ENCODE peak calls at places on chromosomes 11 and 22, in four cellular contexts. H is adrenal gland, R is spleen, S is GM12891. M is an unnamed sample.

GRCh38 chr11:120167659-120168058 is 29.7 kb upstream of the TRIM29 start:
- DNase-seq in H (peak), R (no peak), S (no peak), M (no peak)

GRCh38 chr11:120337896-120338840 is 2.0 kb downstream of the ARHGEF12 start:
- DNase-seq in R (no peak), H (no peak), S (no peak), M (peak)

GRCh38 chr22:17158568-17159503 is at the start of gene HDHD5:
- DNase-seq in S (peak), R (peak), H (peak), M (peak)

GRCh38 chr22:27331526-27332281 is 469.9 kb downstream of the MN1 start:
- DNase-seq in H (no peak), R (no peak), S (no peak), M (peak)

GRCh38 chr11:80227915-80228314 is 787.1 kb upstream of the TENM4 start:
- DNase-seq in R (no peak), S (no peak), H (no peak), M (no peak)

GRCh38 chr22:45867118-45867905 is 109.7 kb downstream of the WNT7B start:
- DNase-seq in R (peak), S (no peak), H (peak), M (peak)

GRCh38 chr11:74773481-74773880 is 24.8 kb downstream of the RNF169 start:
- DNase-seq in R (no peak), H (no peak), S (no peak), M (no peak)

GRCh38 chr11:30172158-30172557 is 58.7 kb upstream of the FSHB start:
- DNase-seq in S (no peak), H (no peak), R (no peak), M (no peak)

GRCh38 chr11:120793150-120793549 is 230.8 kb upstream of the TBCEL start:
- DNase-seq in S (no peak), R (peak), H (no peak), M (no peak)

GRCh38 chr11:2387266-2387982 is 10.3 kb downstream of the CD81 start:
- DNase-seq in R (no peak), S (no peak), H (peak), M (no peak)

GRCh38 chr11:92941676-92942571 is 27.5 kb upstream of the MTNR1B start:
- DNase-seq in S (peak), R (no peak), H (no peak), M (peak)

GRCh38 chr11:79413258-79413657 is 27.6 kb downstream of the TENM4 start:
- DNase-seq in R (no peak), S (no peak), H (peak), M (no peak)

DNA sequence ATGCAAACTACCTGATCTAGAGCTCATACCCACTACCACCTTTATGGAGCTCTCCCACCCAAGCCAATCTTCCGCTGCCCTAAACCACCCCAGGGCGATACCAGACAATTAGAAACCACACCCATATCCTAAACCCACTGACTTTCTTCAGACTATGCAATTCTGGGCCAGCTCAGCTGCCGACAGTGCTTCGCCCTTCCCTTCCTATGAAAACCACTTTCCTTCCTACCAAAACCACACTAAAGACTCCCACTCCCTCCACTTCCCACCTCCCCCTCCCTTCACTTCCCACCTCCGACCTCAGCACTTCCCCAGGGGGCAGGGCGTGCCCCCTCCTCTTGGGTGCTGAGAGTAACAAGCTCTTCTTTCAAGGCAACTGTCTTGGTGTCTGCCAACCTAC is 25.1 kb downstream of the B3GAT1 start:
- DNase-seq in R (no peak), S (no peak), H (no peak), M (no peak)
- TF ChIP-seq POLR2A in R (no peak), S (no peak), H (no peak), M (no peak)

GRCh38 chr11:121870202-121871045 is 245.6 kb downstream of the BLID start:
- DNase-seq in S (no peak), H (no peak), R (no peak), M (no peak)
- TF ChIP-seq POLR2A in S (no peak), H (no peak), R (no peak), M (no peak)

GRCh38 chr22:26199665-26200064 is 30.4 kb downstream of the SEZ6L start:
- DNase-seq in R (no peak), S (no peak), H (no peak), M (no peak)

GRCh38 chr22:26197427-26197826 is 28.2 kb downstream of the SEZ6L start:
- DNase-seq in S (no peak), R (no peak), H (no peak), M (no peak)

GRCh38 chr22:26194877-26195276 is 25.6 kb downstream of the SEZ6L start:
- DNase-seq in R (no peak), S (no peak), H (no peak), M (no peak)

GRCh38 chr22:26196657-26197056 is 27.4 kb downstream of the SEZ6L start:
- DNase-seq in R (no peak), H (no peak), S (no peak), M (no peak)

GRCh38 chr22:26194313-26194712 is 25.1 kb downstream of the SEZ6L start:
- DNase-seq in S (no peak), R (no peak), H (no peak), M (no peak)
- TF ChIP-seq POLR2A in S (no peak), R (no peak), H (no peak), M (no peak)

DNA sequence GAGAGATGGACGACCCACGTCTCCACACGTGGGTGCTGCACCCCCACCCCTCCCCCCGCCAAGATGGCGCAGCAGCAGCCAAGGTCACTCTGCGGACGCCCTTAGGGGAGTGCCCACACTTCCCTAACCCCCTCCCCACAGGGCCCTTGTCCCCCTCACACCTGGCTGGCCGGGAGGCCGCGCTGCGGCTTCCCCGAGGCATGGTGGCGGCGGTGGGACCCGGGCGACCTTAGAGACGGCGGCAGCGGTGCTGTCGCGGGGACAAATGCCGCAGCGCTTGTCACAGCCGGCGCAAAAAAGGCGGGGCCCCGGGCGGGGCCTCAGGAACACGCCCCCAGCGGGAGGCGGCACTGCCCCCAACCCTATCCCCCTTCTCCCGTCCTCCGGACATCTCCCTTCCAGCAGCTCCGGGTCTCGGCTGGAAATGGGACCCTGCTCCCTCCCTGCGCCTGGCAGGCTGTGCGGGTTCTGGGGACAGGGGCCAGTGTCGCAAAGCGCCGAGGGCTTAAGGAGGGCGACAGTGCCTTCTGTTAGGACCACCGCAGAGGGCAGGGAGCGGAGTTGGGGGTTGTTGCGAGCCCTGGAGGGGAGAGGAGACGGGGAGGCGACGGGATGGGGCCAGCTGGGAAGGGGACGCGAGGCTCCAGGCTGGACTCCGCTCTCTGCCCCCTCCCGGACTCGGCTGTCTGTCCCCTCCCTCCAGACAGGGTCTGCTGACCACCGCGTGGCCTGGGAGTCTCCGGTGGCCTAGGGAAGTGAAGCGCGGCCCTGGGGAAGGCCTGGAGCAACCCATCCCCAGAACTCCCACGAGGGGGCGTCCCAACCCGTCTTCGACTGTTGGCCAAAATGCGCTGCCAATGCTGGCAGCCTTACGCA is at the start of gene CHCHD10:
- DNase-seq in S (peak), R (peak), H (peak), M (peak)
- TF ChIP-seq POLR2A in S (peak), R (no peak), H (peak), M (peak)

GRCh38 chr11:34308821-34309585 is 48.8 kb downstream of the ABTB2 start:
- DNase-seq in R (no peak), S (no peak), H (no peak), M (no peak)
- TF ChIP-seq POLR2A in R (no peak), S (no peak), H (no peak), M (no peak)

DNA sequence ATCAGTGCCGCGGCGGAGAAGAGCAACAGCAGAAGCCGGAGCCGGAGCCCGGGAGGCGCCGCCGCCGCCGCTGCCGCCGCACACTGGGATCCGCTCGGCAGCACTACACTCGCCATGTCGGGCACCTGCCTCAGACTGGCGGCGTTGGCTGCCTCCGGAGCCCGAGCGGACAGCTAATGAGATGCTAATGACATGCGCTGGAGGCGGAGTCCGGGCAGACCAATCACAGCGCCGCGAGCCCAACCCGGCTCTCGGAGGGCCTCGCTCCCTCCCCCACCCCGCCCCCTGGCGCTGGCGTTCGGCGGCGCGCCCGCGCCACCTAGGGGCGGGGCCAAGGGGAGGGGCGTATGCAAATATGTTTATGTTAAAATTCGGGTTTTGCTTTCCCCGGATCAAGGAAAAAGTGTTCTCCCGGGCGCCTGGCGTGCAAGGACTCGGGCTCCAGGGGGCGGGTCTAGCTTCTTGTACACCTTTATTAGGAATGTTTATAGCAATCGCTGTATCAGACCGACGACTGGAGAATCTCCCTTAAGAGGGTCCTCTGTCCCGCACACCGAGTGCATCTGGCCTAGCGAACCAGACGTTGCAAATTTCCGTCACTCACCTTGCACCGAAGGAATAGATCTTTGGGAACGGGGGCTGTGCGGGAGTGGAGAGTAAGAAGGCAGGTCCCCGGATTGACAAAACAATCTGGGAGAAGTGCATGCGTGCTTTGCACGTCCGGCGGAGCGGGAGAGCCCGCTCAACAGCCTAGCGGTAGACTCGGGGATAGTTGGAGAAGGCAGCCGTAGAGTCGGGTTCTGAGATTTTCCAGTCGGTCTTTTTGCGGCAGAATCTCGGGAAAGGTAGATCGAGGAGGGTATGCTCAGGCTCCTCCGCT is at the start of gene CADM1:
- DNase-seq in H (peak), S (peak), R (peak), M (peak)
- TF ChIP-seq POLR2A in H (peak), S (peak), R (no peak), M (no peak)

DNA sequence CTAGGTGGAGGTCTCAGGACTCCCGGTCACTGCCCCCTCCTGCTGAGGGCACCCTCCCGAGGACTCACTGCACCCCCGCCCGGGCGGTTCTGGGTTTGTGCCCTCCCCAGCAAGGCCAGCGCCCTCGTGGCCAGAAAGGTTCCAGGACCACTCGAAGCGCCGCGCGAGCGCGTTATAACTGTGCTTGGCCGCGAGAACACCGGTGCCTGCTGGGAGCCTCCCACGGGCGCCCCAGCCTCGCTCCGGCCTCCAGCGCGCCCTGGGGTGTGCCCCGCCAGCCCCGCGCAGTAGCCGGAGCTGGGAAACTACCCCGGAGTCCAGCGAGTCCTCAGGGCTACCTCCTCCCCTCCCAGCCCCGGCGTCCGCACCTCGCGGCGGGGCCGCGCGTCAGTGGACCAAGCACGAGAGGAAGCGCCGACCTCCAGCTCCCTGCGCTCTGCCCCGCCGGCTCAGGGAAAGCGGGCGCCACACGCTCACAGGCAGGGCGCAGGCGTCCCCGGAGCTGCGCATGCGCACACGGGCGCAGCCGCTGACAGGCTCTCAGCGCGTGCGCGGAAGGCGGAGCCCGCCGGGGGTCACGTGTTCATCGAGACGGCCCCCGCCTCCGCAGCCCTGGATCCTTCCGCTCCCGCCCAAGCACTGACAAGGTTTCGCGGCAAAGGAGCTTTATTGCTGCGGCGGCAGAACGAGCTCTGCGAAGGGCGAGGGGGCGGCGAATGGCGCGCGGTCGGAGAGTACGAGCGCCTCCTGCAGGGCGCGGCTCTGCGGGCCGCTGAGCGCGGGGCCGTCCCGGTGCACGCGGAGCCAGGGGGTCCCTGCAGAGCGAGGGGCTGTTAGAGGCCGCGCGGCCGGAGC is at the start of gene SCO2:
- DNase-seq in S (peak), R (peak), H (peak), M (peak)
- TF ChIP-seq POLR2A in S (peak), R (peak), H (peak), M (peak)

DNA sequence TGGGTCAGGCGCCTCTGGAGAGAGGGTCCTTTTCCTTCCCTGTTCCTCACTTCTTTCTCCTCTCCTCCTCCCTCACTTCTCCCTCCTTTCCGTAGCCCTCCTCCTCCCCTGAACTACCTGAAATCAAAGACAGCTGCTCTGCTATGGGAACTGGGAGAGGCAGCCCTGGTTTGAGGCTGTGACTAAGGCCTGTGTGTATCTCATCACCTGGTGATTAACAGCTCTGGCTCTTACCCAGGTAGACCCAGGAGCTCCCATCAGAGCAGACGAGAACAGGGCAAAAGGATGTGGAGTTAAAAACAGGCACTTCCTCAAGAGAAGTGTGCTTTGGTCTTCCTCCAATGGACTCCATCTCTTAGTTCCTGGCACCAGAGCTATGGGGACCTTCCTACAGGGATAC is 5.8 kb downstream of the ISX start:
- DNase-seq in S (no peak), R (no peak), H (no peak), M (no peak)
- TF ChIP-seq POLR2A in S (no peak), R (no peak), H (no peak), M (no peak)

DNA sequence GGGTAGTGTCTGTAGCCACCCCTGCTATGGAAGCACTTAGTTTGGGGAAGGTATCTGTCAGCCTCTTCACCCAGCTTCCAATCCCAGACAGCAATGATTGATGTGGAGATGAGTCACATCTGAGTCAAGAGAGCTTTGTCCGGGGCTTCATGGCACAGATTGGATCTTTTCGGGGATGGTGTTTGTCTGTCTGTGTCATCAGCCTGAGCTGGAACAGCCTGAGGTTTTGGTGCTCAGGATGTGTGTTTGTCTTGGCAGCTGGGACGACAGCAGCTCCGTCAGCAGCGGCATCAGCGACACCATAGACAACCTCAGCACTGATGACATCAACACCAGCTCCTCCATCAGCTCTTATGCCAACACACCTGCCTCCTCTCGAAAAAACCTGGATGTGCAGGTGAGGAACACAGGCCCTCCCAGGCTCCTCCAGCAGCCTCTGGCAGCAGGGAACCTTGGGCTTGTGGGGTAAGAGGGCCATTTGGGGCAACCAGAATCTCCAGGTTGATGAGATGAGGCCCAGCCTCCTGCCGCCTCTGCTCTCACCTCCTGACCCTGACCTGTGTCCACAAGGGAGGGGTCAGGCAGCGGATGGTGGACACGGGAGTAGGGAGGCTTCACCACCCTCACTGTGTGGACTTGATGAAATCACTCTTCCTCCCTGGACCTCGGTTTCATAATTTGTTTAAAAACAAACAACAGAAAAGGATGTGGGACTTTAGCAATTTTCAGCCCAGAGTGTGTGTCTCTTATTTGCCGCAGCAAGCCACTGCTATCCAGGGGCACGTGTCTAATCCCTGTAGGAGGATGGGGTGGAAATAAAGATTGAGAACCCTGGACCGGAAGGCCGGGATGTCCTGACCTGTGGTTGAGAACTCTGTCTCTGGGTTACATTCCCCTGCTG is 124.3 kb downstream of the DBX1 start:
- DNase-seq in S (no peak), R (no peak), H (peak), M (no peak)
- TF ChIP-seq POLR2A in S (no peak), R (no peak), H (no peak), M (no peak)

M was measured in erythroblast.